ENCODE peak calls at places on chromosomes 4 and X, in ten cellular contexts. P is transverse colon, D is upper lobe of left lung, F is NB4, U is uterus, V is lower leg skin, Q is GM12891, H is tibial nerve, X is prostate gland, I is HCT116. E is an unnamed sample.

GRCh38 chr4:3111461-3111860 is 37.0 kb downstream of the HTT start:
- DNase-seq in P (no peak), D (no peak), F (no peak), U (no peak), V (no peak), Q (no peak), H (no peak), X (no peak), I (no peak), E (peak; percentile 44)

GRCh38 chrX:35098419-35098818 is 155.8 kb downstream of the FAM47B start:
- DNase-seq in P (no peak), D (no peak), F (no peak), U (no peak), V (no peak), Q (no peak), H (no peak), X (no peak), I (no peak), E (no peak)

GRCh38 chr4:85953651-85954018 is 406.2 kb downstream of the MAPK10 start:
- DNase-seq in P (no peak), D (no peak), F (no peak), U (no peak), V (no peak), Q (no peak), H (no peak), X (no peak), I (peak; percentile 37), E (peak; percentile 12)

GRCh38 chr4:76434901-76435688 is at the start of gene SHROOM3:
- DNase-seq in P (no peak), D (no peak), F (no peak), U (no peak), V (no peak), Q (no peak), H (no peak), X (peak; percentile 17), I (no peak), E (no peak)

GRCh38 chrX:119398974-119399771 is at the start of gene SLC25A43:
- DNase-seq in P (peak; percentile 57), D (peak; percentile 89), F (peak; percentile 77), U (peak; percentile 53), V (peak; percentile 88), Q (peak; percentile 65), H (no peak), X (no peak), I (no peak), E (peak; percentile 51)

GRCh38 chr4:107825072-107825789 is 499 bp downstream of the SGMS2 start:
- DNase-seq in P (peak; percentile 58), D (no peak), F (no peak), U (no peak), V (peak; percentile 90), Q (no peak), H (peak; percentile 25), X (peak; percentile 44), I (no peak), E (no peak)

GRCh38 chr4:178347091-178347490 is 904.9 kb upstream of the AGA start:
- DNase-seq in P (no peak), D (no peak), F (no peak), U (no peak), V (no peak), Q (no peak), H (no peak), X (no peak), I (no peak), E (no peak)

GRCh38 chr4:61277785-61278184 is 77.7 kb downstream of the ADGRL3 start:
- DNase-seq in P (no peak), D (no peak), F (no peak), U (no peak), V (no peak), Q (no peak), H (no peak), X (no peak), I (no peak), E (no peak)

GRCh38 chr4:16585053-16585452 is 313.4 kb downstream of the LDB2 start:
- DNase-seq in P (no peak), D (peak; percentile 19), F (no peak), U (no peak), V (no peak), Q (no peak), H (no peak), X (no peak), I (no peak), E (no peak)

GRCh38 chrX:153735274-153735673 is 10.6 kb downstream of the ABCD1 start:
- DNase-seq in P (no peak), D (no peak), F (peak; percentile 20), U (no peak), V (no peak), Q (no peak), H (no peak), X (no peak), I (no peak), E (no peak)

GRCh38 chr4:128349921-128350320 is 62.3 kb upstream of the PGRMC2 start:
- DNase-seq in P (no peak), D (no peak), F (no peak), U (no peak), V (no peak), Q (no peak), H (no peak), X (no peak), I (no peak), E (no peak)

GRCh38 chr4:40525811-40526598 is 103.7 kb downstream of the RBM47 start:
- DNase-seq in P (no peak), D (no peak), F (no peak), U (peak; percentile 28), V (no peak), Q (no peak), H (peak; percentile 38), X (peak; percentile 54), I (peak; percentile 51), E (no peak)
- TF ChIP-seq POLR2A in P (no peak), D (no peak), F (no peak), U (no peak), V (no peak), Q (no peak), H (no peak), X (no peak), I (no peak), E (no peak)

DNA sequence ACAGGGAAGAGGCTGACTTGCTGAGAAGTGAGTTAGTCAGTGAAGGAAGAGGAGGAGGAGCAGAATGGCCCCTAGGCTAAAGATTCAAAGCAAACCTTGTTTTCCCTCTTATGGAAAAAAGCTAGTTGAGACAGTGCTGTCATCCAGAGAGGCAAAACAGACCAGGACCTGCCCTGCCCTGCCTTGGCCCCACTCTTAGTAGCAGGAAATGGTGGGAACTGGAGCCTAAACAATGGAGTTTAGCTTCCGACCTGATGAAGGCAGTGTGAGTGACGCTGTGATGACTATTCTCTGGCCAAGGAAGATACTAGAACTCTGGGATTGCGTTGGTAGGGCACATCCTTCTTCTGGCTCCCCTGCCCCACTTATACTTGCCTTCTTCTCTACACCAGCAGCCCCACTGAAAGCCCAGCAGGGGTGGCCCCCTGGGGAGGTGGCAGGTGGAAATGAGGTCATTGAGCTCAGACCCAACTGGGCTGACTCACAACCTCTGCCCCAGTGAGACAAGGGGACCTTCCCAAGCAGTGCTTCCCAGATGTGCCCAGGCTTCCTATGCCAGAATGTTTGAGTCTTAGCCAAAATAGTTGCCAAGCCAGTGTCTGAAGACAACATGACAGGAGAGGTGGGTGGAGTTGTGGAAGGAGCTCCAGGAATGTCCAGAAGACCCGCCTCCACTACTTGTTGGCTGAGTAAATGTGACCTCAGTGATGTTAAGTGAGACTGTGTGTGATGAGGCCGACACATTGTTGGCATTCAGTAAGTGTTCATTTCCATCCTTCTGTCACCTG is 38.8 kb downstream of the MSN start:
- DNase-seq in P (no peak), D (no peak), F (peak; percentile 57), U (no peak), V (peak; percentile 84), Q (no peak), H (no peak), X (no peak), I (no peak), E (peak; percentile 67)
- TF ChIP-seq POLR2A in P (no peak), D (no peak), F (no peak), U (no peak), V (no peak), Q (no peak), H (no peak), X (no peak), I (no peak), E (no peak)

GRCh38 chr4:111847256-111848108 is 297.8 kb upstream of the FAM241A start:
- DNase-seq in P (no peak), D (no peak), F (peak; percentile 11), U (no peak), V (no peak), Q (no peak), H (no peak), X (no peak), I (no peak), E (no peak)

GRCh38 chr4:111854494-111855087 is 290.7 kb upstream of the FAM241A start:
- DNase-seq in P (peak; percentile 11), D (no peak), F (peak; percentile 42), U (no peak), V (no peak), Q (no peak), H (no peak), X (peak; percentile 30), I (peak; percentile 39), E (no peak)

GRCh38 chr4:111855308-111855707 is 289.9 kb upstream of the FAM241A start:
- DNase-seq in P (no peak), D (no peak), F (no peak), U (no peak), V (no peak), Q (no peak), H (no peak), X (no peak), I (no peak), E (no peak)

DNA sequence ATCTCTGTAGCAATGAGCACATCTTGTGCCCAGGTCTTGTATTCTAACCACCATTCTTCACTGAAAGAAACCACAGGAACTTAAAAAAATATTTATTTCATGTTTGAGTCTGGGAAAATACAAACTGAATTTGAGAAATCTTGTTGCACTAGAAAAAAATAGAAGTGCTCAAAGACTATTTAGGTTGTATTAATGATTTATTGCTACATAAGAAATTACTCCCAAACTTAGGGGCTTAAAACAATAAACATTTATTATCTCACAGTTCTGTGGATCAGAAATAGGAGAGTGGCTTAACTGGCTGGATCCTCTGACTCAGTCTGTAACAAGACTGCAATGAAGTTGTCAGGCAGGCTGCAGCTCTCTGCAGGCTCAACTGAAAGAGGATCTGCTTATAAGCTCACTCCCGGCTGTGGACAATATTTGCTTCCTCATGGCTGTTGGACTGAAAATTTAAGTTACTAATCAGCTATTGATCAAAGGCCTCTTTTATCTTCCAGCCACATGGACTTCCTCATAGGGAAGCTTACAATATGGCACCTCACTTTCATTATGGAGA is 295.4 kb upstream of the FAM241A start:
- DNase-seq in P (no peak), D (no peak), F (no peak), U (no peak), V (no peak), Q (no peak), H (no peak), X (no peak), I (no peak), E (no peak)
- TF ChIP-seq POLR2A in P (no peak), D (no peak), F (no peak), U (no peak), V (no peak), Q (no peak), H (no peak), X (no peak), I (no peak), E (no peak)

DNA sequence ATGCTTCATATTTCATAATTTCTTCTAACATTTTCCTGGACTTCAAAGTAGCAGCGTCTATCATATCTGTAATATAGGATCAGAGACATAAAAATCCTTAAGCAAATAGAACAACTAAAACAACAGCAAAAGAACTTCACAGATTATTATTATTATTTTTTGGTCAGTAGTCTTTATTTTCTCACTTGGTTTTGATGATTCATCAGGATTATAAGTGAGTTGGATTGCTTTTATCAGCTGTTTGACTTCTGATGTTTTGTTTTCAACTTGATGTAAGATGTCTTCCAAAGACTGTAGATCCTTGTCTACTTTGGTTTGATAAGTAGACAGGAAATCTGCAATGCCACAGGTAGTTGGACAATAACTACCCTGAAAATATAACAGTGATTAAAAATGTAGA is 623 bp downstream of the FGG start:
- DNase-seq in P (no peak), D (no peak), F (no peak), U (no peak), V (no peak), Q (no peak), H (no peak), X (no peak), I (no peak), E (no peak)
- TF ChIP-seq POLR2A in P (no peak), D (no peak), F (no peak), U (no peak), V (no peak), Q (no peak), H (no peak), X (no peak), I (no peak), E (no peak)